ENCODE peak calls at places on chromosomes 16 and 17, in four cellular contexts. C, O, D and H are unnamed samples.

GRCh38 chr17:75087558-75088453 is at the start of gene SLC16A5:
- DNase-seq in C (peak; percentile 95), O (no peak), D (peak; percentile 85), H (no peak)

GRCh38 chr17:54996441-54996840 is 27.9 kb downstream of the STXBP4 start:
- DNase-seq in C (no peak), O (no peak), D (no peak), H (no peak)

GRCh38 chr16:12462690-12463646 is 340.7 kb downstream of the CPPED1 start:
- DNase-seq in C (no peak), O (no peak), D (no peak), H (no peak)

GRCh38 chr17:34486781-34487180 is 92.6 kb upstream of the TMEM132E start:
- DNase-seq in C (no peak), O (no peak), D (no peak), H (no peak)

GRCh38 chr16:7090628-7091115 is 242.0 kb upstream of the RBFOX1 start:
- DNase-seq in C (no peak), O (no peak), D (no peak), H (no peak)

GRCh38 chr16:68786685-68787418 is 49.8 kb downstream of the CDH1 start:
- DNase-seq in C (no peak), O (no peak), D (no peak), H (no peak)

GRCh38 chr16:87484487-87485331 is 8.1 kb downstream of the ZCCHC14 start:
- DNase-seq in C (no peak), O (no peak), D (peak; percentile 56), H (no peak)

GRCh38 chr17:28468781-28469180 is 4.7 kb upstream of the SLC13A2 start:
- DNase-seq in C (no peak), O (peak; percentile 61), D (no peak), H (no peak)

GRCh38 chr16:57598437-57598836 is 30.0 kb upstream of the ADGRG1 start:
- DNase-seq in C (no peak), O (no peak), D (no peak), H (no peak)
- TF ChIP-seq USF1 in C (no peak), O (no peak), D (no peak), H (no peak)

GRCh38 chr17:53527473-53527872 is 295.3 kb upstream of the KIF2B start:
- DNase-seq in C (no peak), O (no peak), D (no peak), H (no peak)
- TF ChIP-seq USF1 in C (no peak), O (no peak), D (no peak), H (no peak)

DNA sequence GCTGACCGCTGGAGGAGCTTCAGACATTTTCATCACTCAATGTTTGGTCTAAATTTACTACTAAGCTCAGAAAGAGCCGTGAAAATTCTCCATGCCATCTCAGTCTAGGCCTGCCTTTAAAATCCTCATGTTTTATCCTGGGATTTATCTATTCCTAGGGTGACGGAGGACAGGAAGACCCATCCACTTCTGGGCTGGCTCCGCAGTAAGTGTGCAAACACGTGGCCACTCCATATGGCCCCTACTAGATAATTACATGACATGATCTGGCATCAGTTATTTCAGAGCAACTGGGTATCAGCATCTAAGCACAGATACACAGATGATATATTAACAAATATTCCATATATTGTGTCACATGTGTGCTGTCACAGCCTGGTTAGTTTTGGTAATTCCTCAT is 77.8 kb upstream of the HS3ST4 start:
- DNase-seq in C (no peak), O (no peak), D (no peak), H (peak; percentile 7)
- TF ChIP-seq USF1 in C (no peak), O (no peak), D (no peak), H (no peak)

GRCh38 chr16:85201566-85201965 is 89.3 kb upstream of the CIBAR2 start:
- DNase-seq in C (no peak), O (no peak), D (no peak), H (no peak)

GRCh38 chr16:85202051-85202601 is 89.9 kb upstream of the CIBAR2 start:
- DNase-seq in C (no peak), O (no peak), D (no peak), H (no peak)

GRCh38 chr16:85202631-85203461 is 90.6 kb upstream of the CIBAR2 start:
- DNase-seq in C (peak; percentile 57), O (no peak), D (no peak), H (peak; percentile 95)

GRCh38 chr16:85204242-85205010 is 92.2 kb upstream of the CIBAR2 start:
- DNase-seq in C (no peak), O (no peak), D (no peak), H (no peak)

DNA sequence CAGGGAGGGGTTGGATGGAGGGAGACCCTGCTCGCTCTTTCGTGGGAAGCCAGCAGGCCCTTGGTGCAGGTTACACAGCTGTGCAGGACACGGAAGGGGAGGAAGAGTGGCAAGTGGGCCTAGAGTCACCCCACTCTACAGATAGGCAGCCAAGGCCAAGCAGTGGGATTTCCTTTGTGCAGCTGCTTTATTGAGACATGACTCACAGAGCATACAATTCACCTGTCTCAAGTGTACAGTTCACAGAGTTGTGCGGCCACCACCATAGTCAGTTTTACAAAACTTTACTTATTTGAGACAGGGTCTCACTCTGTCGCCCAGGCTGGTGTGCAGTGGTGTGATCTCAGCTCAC is 91.2 kb upstream of the CIBAR2 start:
- DNase-seq in C (no peak), O (no peak), D (no peak), H (no peak)
- TF ChIP-seq USF1 in C (no peak), O (no peak), D (no peak), H (no peak)

GRCh38 chr16:65576631-65577030 is 454.8 kb upstream of the CDH11 start:
- DNase-seq in C (peak; percentile 77), O (no peak), D (peak; percentile 29), H (no peak)
- TF ChIP-seq USF1 in C (peak; percentile 6), O (no peak), D (no peak), H (no peak)

DNA sequence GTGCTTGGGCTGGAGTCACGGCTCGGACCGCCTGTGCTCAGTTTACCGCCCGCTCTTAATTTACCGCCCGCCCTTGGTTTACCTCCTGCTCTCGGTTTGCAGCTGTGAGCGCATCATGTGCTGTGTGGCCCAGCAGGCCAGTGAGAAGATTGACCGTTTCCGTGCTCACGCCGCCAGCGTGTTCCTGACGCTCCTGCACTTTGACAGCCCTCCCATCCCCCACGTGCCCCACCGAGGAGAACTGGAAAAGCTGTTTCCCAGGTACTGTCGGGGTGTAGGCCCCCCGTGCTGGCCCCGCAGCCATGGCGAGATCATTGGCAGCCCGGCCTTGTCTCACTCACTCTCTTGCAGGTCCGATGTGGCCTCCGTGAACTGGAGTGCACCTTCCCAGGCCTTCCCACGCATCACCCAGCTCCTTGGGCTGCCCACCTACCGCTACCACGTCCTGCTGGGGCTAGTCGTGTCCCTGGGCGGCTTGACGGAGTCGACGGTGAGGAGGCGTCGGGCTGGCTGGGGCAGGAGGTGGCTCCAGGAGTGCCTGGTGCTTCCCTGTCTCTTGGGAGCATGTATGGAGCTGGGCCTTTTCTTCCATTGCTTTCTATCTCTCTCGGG is 89.3 kb upstream of the ZNF750 start:
- DNase-seq in C (no peak), O (no peak), D (no peak), H (no peak)
- TF ChIP-seq USF1 in C (no peak), O (no peak), D (no peak), H (no peak)

GRCh38 chr16:29729116-29729521 is 16.7 kb downstream of the C16orf54 start:
- DNase-seq in C (no peak), O (no peak), D (peak; percentile 58), H (peak; percentile 71)
- TF ChIP-seq USF1 in C (no peak), O (no peak), D (no peak), H (no peak)

DNA sequence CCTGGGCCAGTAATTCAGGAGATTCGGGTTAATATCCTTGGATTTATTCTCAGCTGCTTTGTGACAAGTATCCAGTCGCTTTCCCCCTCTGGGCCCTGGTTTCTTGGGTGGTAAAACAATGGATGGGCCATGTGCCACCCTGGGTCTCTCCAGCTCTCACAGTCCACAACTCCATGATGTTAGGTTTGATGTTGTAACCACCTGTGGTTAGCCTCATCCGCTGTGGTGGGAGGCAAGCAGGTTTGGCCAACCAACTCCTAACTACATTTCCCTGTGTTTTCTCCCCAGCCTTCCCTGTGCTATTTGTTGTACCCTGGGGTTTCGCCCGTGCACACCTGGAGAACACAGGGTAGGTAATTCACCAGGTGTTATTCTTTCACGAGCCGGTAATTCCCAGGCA is 35.1 kb downstream of the GLP2R start:
- DNase-seq in C (no peak), O (no peak), D (no peak), H (no peak)
- TF ChIP-seq USF1 in C (no peak), O (no peak), D (no peak), H (no peak)

GRCh38 chr17:64118452-64118979 is 11.4 kb downstream of the ERN1 start:
- DNase-seq in C (no peak), O (no peak), D (peak; percentile 67), H (no peak)

GRCh38 chr17:64115043-64115698 is 14.8 kb downstream of the ERN1 start:
- DNase-seq in C (no peak), O (no peak), D (no peak), H (no peak)

GRCh38 chr17:64112978-64113377 is 17.0 kb downstream of the ERN1 start:
- DNase-seq in C (no peak), O (no peak), D (no peak), H (no peak)

GRCh38 chr17:64120159-64120558 is 9.8 kb downstream of the ERN1 start:
- DNase-seq in C (no peak), O (no peak), D (no peak), H (no peak)

GRCh38 chr17:64115871-64116534 is 13.9 kb downstream of the ERN1 start:
- DNase-seq in C (no peak), O (no peak), D (no peak), H (no peak)
- TF ChIP-seq USF1 in C (no peak), O (no peak), D (no peak), H (no peak)